ENCODE peak calls at places on chromosomes 3 and 15, in four cellular contexts. One of them, this sample, is unnamed.

GRCh38 chr3:197511130-197511529 is 44.6 kb downstream of the BDH1 start:
- DNase-seq in stomach: no peak
- DNase-seq in adrenal gland: no peak
- DNase-seq in transverse colon: no peak
- DNase-seq in this sample: peak; percentile 80

GRCh38 chr3:149018247-149018646 is 26.9 kb downstream of the GYG1 start:
- DNase-seq in stomach: no peak
- DNase-seq in transverse colon: no peak
- DNase-seq in adrenal gland: no peak
- DNase-seq in this sample: no peak

GRCh38 chr3:51982352-51982837 is 940 bp upstream of the ACY1 start:
- DNase-seq in adrenal gland: peak; percentile 42
- DNase-seq in stomach: peak; percentile 66
- DNase-seq in transverse colon: peak; percentile 83
- DNase-seq in this sample: peak; percentile 60

GRCh38 chr3:177824190-177824786 is 627.0 kb upstream of the TBL1XR1 start:
- DNase-seq in transverse colon: peak; percentile 32
- DNase-seq in adrenal gland: peak; percentile 91
- DNase-seq in stomach: peak; percentile 62
- DNase-seq in this sample: no peak

GRCh38 chr15:75671684-75672083 is 24.0 kb downstream of the SNX33 start:
- DNase-seq in stomach: no peak
- DNase-seq in adrenal gland: no peak
- DNase-seq in transverse colon: no peak
- DNase-seq in this sample: no peak

GRCh38 chr3:13451301-13451673 is 28.8 kb upstream of the HDAC11 start:
- DNase-seq in transverse colon: peak; percentile 24
- DNase-seq in stomach: no peak
- DNase-seq in adrenal gland: peak; percentile 45
- DNase-seq in this sample: peak; percentile 26

GRCh38 chr3:193884011-193884410 is 251.9 kb upstream of the HES1 start:
- DNase-seq in stomach: no peak
- DNase-seq in transverse colon: no peak
- DNase-seq in adrenal gland: no peak
- DNase-seq in this sample: peak; percentile 75

GRCh38 chr15:39193611-39194010 is 387.3 kb upstream of the THBS1 start:
- DNase-seq in stomach: no peak
- DNase-seq in adrenal gland: no peak
- DNase-seq in transverse colon: no peak
- DNase-seq in this sample: peak; percentile 6

GRCh38 chr3:113111308-113111707 is 100.0 kb upstream of the BOC start:
- DNase-seq in transverse colon: no peak
- DNase-seq in adrenal gland: no peak
- DNase-seq in stomach: no peak
- DNase-seq in this sample: no peak

GRCh38 chr15:51649659-51650521 is 27.3 kb upstream of the DMXL2 start:
- DNase-seq in adrenal gland: peak; percentile 59
- DNase-seq in stomach: no peak
- DNase-seq in transverse colon: peak; percentile 19
- DNase-seq in this sample: no peak

GRCh38 chr3:183188895-183189462 is 26.4 kb upstream of the LAMP3 start:
- DNase-seq in adrenal gland: peak; percentile 42
- DNase-seq in transverse colon: peak; percentile 43
- DNase-seq in stomach: peak; percentile 47
- DNase-seq in this sample: no peak

GRCh38 chr3:36911990-36912804 is 32.7 kb downstream of the TRANK1 start:
- DNase-seq in transverse colon: no peak
- DNase-seq in adrenal gland: no peak
- DNase-seq in stomach: no peak
- DNase-seq in this sample: no peak

GRCh38 chr3:32106929-32107362 is 526 bp downstream of the GPD1L start:
- DNase-seq in adrenal gland: peak; percentile 66
- DNase-seq in transverse colon: peak; percentile 84
- DNase-seq in stomach: peak; percentile 66
- DNase-seq in this sample: no peak

GRCh38 chr3:11060500-11061251 is 68.1 kb downstream of the SLC6A1 start:
- DNase-seq in transverse colon: peak; percentile 63
- DNase-seq in adrenal gland: peak; percentile 68
- DNase-seq in stomach: peak; percentile 57
- DNase-seq in this sample: peak; percentile 53

GRCh38 chr15:70245932-70246622 is 148.4 kb upstream of the TLE3 start:
- DNase-seq in adrenal gland: peak; percentile 64
- DNase-seq in transverse colon: peak; percentile 38
- DNase-seq in stomach: peak; percentile 42
- DNase-seq in this sample: peak; percentile 80

GRCh38 chr3:120567370-120568197 is 28.6 kb upstream of the NDUFB4 start:
- DNase-seq in adrenal gland: peak; percentile 55
- DNase-seq in transverse colon: no peak
- DNase-seq in stomach: no peak
- DNase-seq in this sample: no peak

GRCh38 chr3:179036226-179036625 is 35.4 kb downstream of the ZMAT3 start:
- DNase-seq in transverse colon: no peak
- DNase-seq in stomach: no peak
- DNase-seq in adrenal gland: no peak
- DNase-seq in this sample: no peak

GRCh38 chr3:179038216-179038898 is 33.3 kb downstream of the ZMAT3 start:
- DNase-seq in stomach: no peak
- DNase-seq in transverse colon: no peak
- DNase-seq in adrenal gland: no peak
- DNase-seq in this sample: no peak

GRCh38 chr3:179036626-179037300 is 34.8 kb downstream of the ZMAT3 start:
- DNase-seq in adrenal gland: no peak
- DNase-seq in stomach: no peak
- DNase-seq in transverse colon: no peak
- DNase-seq in this sample: no peak

GRCh38 chr3:179037361-179037760 is 34.2 kb downstream of the ZMAT3 start:
- DNase-seq in transverse colon: peak; percentile 28
- DNase-seq in stomach: no peak
- DNase-seq in adrenal gland: peak; percentile 1
- DNase-seq in this sample: peak; percentile 100

DNA sequence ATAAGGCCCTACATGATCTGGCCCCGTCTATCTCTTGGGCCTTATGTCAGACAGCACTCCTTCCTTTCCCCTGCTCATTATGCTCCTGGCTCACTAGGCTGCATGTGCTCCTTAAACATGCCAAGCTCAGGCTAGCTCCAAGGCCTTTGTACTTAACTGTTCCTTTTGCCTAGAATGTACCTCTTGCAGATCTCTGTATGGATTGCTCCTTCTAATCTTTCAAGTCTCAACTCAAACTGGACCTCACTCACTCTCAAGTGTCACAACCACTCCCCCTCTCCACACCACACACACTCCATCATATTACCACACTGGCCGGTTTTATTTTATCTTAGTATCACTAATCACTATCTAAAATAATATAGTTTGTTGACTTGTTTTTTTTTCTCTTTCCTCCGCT is 36.4 kb downstream of the ZMAT3 start:
- DNase-seq in transverse colon: no peak
- DNase-seq in stomach: no peak
- DNase-seq in adrenal gland: no peak
- DNase-seq in this sample: no peak
- H3K4me3 ChIP-seq in transverse colon: no peak overlapping the region
- H3K4me3 ChIP-seq in stomach: no peak overlapping the region
- H3K4me3 ChIP-seq in adrenal gland: no peak overlapping the region
- H3K4me3 ChIP-seq in this sample: no peak overlapping the region

GRCh38 chr3:185397676-185398075 is 34.7 kb downstream of the MAP3K13 start:
- DNase-seq in stomach: no peak
- DNase-seq in adrenal gland: peak; percentile 73
- DNase-seq in transverse colon: no peak
- DNase-seq in this sample: no peak

GRCh38 chr3:185393055-185393454 is 30.1 kb downstream of the MAP3K13 start:
- DNase-seq in transverse colon: no peak
- DNase-seq in adrenal gland: no peak
- DNase-seq in stomach: no peak
- DNase-seq in this sample: no peak
- H3K9me3 ChIP-seq in transverse colon: no peaks in the 10 kb centered on the region
- H3K9me3 ChIP-seq in adrenal gland: no peaks in the 10 kb centered on the region
- H3K9me3 ChIP-seq in stomach: no peaks in the 10 kb centered on the region
- H3K9me3 ChIP-seq in this sample: no peaks in the 10 kb centered on the region

DNA sequence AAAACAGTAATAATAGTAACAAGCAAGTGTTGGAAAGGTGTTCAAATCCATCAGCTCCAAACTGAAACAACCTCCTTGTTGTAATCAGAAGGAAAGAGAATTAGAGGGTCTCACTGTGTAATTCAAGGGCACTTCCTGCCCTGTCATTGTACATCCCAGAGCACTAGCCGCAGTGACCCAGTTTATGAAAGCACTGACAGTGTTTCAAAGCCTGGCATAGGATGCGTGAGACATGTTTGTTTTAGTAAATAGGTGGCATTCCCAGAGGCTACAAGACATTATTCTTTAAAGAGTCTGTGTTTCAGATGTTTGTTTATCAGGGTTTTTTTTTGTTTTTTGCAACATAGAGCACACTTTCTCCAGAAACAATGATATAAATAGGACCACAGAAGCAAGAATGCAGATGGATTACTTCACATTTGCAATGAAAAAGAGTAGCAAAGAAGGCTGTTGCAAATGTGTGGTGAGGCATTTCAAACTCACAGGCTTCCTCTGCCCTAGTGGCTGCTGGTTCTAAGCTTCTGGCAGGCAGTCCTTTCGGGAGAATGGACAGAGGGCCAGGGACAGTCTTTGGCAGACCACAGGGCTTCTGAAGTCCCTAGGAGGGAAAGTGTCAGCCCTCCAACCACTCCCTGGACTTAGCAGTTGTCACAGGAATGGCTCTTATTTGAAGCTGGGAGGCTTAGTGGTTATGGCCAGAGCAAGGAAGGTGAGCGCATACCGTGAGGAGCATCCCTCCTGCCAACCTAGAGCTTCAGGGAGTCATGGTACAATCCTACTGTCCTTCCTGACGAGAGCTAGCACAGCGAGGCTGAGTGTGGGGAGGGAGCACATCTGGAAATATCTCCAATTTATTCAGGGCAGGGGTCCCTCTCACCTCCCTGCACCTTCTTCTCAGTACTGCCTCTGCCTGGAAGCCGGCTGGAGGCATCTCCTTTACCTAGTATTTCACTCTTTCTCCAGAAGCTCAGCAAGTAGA is 31.4 kb upstream of the TIPARP start:
- DNase-seq in adrenal gland: no peak
- DNase-seq in stomach: no peak
- DNase-seq in transverse colon: no peak
- DNase-seq in this sample: no peak
- H3K4me3 ChIP-seq in adrenal gland: no peak overlapping the region
- H3K4me3 ChIP-seq in stomach: no peak overlapping the region
- H3K4me3 ChIP-seq in transverse colon: no peak overlapping the region
- H3K4me3 ChIP-seq in this sample: no peak overlapping the region

GRCh38 chr15:25106209-25106608 is 151.4 kb downstream of the SNRPN start:
- DNase-seq in stomach: no peak
- DNase-seq in adrenal gland: no peak
- DNase-seq in transverse colon: no peak
- DNase-seq in this sample: no peak
- H3K9me3 ChIP-seq in stomach: peaks cover 100% of the 10 kb centered on the region
- H3K9me3 ChIP-seq in adrenal gland: no peaks in the 10 kb centered on the region
- H3K9me3 ChIP-seq in transverse colon: peaks cover 53% of the 10 kb centered on the region
- H3K9me3 ChIP-seq in this sample: no peaks in the 10 kb centered on the region

This sample was measured in MG63.